ENCODE peak calls at places on chromosomes 7 and 10, in four cellular contexts. U is GM12878, B is K562, T is HepG2. W is an unnamed sample.

GRCh38 chr7:102814025-102814471 is 65.2 kb downstream of the FAM185A start:
- DNase-seq in U (no peak), T (no peak), B (no peak), W (no peak)

GRCh38 chr10:132509506-132510173 is 27.9 kb upstream of the INPP5A start:
- DNase-seq in T (no peak), U (no peak), B (no peak), W (no peak)

GRCh38 chr7:29970158-29970557 is 19.4 kb downstream of the SCRN1 start:
- DNase-seq in U (no peak), T (no peak), B (no peak), W (no peak)

GRCh38 chr10:132708936-132709335 is 77.0 kb downstream of the NKX6-2 start:
- DNase-seq in U (no peak), B (no peak), T (no peak), W (no peak)

GRCh38 chr10:125911990-125912389 is 15.6 kb downstream of the FANK1 start:
- DNase-seq in T (peak; percentile 72), U (no peak), B (no peak), W (no peak)

GRCh38 chr10:72276421-72277339 is 3.0 kb downstream of the DDIT4 start:
- DNase-seq in T (peak; percentile 77), U (no peak), B (no peak), W (no peak)

GRCh38 chr10:124677871-124678565 is 66.2 kb downstream of the FAM53B start:
- DNase-seq in B (no peak), T (no peak), U (no peak), W (no peak)

GRCh38 chr7:1733908-1734252 is 63.8 kb downstream of the ELFN1 start:
- DNase-seq in U (no peak), T (no peak), B (no peak), W (no peak)

GRCh38 chr7:117184367-117184766 is 138.5 kb downstream of the WNT2 start:
- DNase-seq in B (no peak), T (no peak), U (no peak), W (no peak)

GRCh38 chr7:39616138-39616537 is 7.2 kb upstream of the RALA start:
- DNase-seq in U (no peak), T (no peak), B (no peak), W (no peak)

GRCh38 chr7:1537631-1538412 is 7.3 kb downstream of the MAFK start:
- DNase-seq in T (no peak), B (peak; percentile 92), U (no peak), W (peak; percentile 61)

GRCh38 chr10:42987575-42987974 is 89.3 kb upstream of the RET start:
- DNase-seq in U (no peak), B (no peak), T (no peak), W (no peak)

GRCh38 chr7:130303127-130303526 is 10.2 kb downstream of the CPA4 start:
- DNase-seq in U (no peak), B (no peak), T (no peak), W (no peak)
- TF ChIP-seq CBFB in U (no peak), B (no peak), T (no peak), W (no peak)

GRCh38 chr7:74400420-74401136 is 53.1 kb upstream of the GTF2IRD1 start:
- DNase-seq in B (no peak), T (no peak), U (no peak), W (no peak)
- TF ChIP-seq CBFB in B (no peak), T (no peak), U (no peak), W (no peak)

DNA sequence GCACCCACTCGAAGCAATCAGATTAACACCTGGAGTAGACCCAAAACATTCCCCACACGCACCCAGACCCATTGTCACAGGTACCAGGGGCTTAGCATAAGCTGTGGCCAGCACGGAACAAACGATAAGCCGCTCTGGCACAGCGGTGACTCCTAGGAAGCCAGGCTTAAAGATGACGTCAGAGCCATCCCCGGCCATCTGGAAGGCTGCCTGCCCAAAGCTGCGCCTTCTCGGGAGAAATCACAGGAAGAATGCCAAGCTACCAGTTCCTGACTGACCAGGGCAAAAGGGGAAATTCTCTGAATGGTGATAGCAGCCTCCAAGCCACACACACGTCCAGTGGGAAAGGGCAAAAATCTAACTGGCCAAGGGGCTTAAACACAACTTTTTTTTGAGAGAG is 13.0 kb upstream of the WIPI2 start:
- DNase-seq in U (no peak), B (no peak), T (no peak), W (no peak)
- TF ChIP-seq CBFB in U (no peak), B (no peak), T (no peak), W (no peak)

DNA sequence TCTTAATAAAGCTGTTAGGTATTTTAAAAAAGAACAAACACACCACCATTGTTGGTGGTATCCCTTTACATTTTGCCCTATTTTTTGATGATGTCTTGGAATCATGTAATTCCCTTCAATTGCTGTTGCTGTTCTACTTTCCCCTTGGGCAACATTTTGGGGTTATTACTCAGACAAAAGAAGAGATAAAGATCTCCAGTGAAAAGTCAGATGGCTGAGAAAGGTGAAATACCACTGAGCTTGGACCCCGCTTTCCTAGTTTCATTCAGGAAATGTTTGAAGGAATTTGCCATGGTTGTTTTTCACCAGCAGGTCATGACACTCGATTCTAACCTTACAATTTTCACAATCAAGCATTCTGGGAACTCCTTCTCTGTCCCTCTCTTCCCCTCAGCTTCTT is 84.6 kb downstream of the MACC1 start:
- DNase-seq in B (no peak), U (no peak), T (no peak), W (no peak)
- TF ChIP-seq CBFB in B (no peak), U (no peak), T (no peak), W (no peak)